ENCODE peak calls at places on chromosomes 13 and 19, in six cellular contexts. W is GM04504, E is left ventricle myocardium superior, G is IMR-90, U is lung microvascular endothelial cell, Q is EL. H is an unnamed sample.

GRCh38 chr19:16542894-16543498 is 759 bp upstream of the CHERP start:
- DNase-seq in Q (peak; percentile 11), E (no peak), U (no peak), W (no peak), G (no peak), H (peak; percentile 12)

GRCh38 chr13:66660013-66660804 is 569.9 kb downstream of the PCDH9 start:
- DNase-seq in U (peak; percentile 79), Q (peak; percentile 63), G (peak; percentile 75), E (no peak), W (no peak), H (peak; percentile 85)

GRCh38 chr13:113020323-113021080 is 51.5 kb downstream of the MCF2L start:
- DNase-seq in Q (no peak), E (no peak), G (no peak), U (no peak), W (no peak), H (no peak)

GRCh38 chr19:12994701-12995595 is at the start of gene NFIX:
- DNase-seq in Q (peak; percentile 61), W (no peak), U (peak; percentile 69), E (peak; percentile 84), G (peak; percentile 39), H (no peak)

GRCh38 chr19:3073159-3073563 is 10.9 kb upstream of the TLE5 start:
- DNase-seq in W (peak; percentile 38), U (peak; percentile 66), E (no peak), Q (peak; percentile 36), G (peak; percentile 68), H (peak; percentile 72)

GRCh38 chr13:21852043-21852442 is 181.2 kb downstream of the FGF9 start:
- DNase-seq in G (peak; percentile 9), Q (no peak), W (no peak), U (no peak), E (no peak), H (no peak)

GRCh38 chr19:39599116-39599515 is 3.2 kb upstream of the LGALS13 start:
- DNase-seq in E (no peak), Q (peak; percentile 21), U (peak; percentile 38), W (peak; percentile 2), G (peak; percentile 27), H (peak; percentile 21)

GRCh38 chr19:54481326-54481930 is 8.3 kb upstream of the CDC42EP5 start:
- DNase-seq in W (no peak), Q (peak; percentile 38), U (peak; percentile 56), G (peak; percentile 33), E (no peak), H (peak; percentile 41)

GRCh38 chr13:44352671-44353070 is 21.0 kb upstream of the SERP2 start:
- DNase-seq in W (no peak), U (no peak), E (no peak), G (no peak), Q (no peak), H (peak; percentile 14)

GRCh38 chr13:95564948-95565347 is 12.4 kb downstream of the CLDN10 start:
- DNase-seq in E (no peak), Q (peak; percentile 48), W (peak; percentile 6), G (peak; percentile 34), U (peak; percentile 68), H (peak; percentile 70)

GRCh38 chr13:80436571-80437169 is 95.7 kb upstream of the SPRY2 start:
- DNase-seq in U (peak; percentile 21), W (no peak), G (no peak), Q (no peak), E (no peak), H (peak; percentile 84)

GRCh38 chr19:11767633-11768133 is 883 bp downstream of the ZNF441 start:
- DNase-seq in W (peak; percentile 22), G (peak; percentile 37), Q (peak; percentile 37), U (peak; percentile 29), E (peak; percentile 44), H (peak; percentile 33)

GRCh38 chr19:3056454-3057016 is 5.8 kb downstream of the TLE5 start:
- DNase-seq in G (no peak), U (no peak), Q (no peak), E (no peak), W (no peak), H (no peak)

GRCh38 chr13:44220948-44221347 is 152.7 kb upstream of the SERP2 start:
- DNase-seq in Q (no peak), W (no peak), E (no peak), U (no peak), G (no peak), H (no peak)

GRCh38 chr19:46297700-46298476 is 1.0 kb downstream of the HIF3A start:
- DNase-seq in G (no peak), W (no peak), Q (no peak), E (peak; percentile 92), U (peak; percentile 78), H (peak; percentile 54)

GRCh38 chr19:15453091-15453498 is 3.3 kb upstream of the WIZ start:
- DNase-seq in G (no peak), W (no peak), U (peak; percentile 39), E (peak; percentile 63), Q (no peak), H (no peak)

GRCh38 chr19:16355293-16356043 is 30.8 kb downstream of the KLF2 start:
- DNase-seq in W (no peak), Q (no peak), E (peak; percentile 67), G (no peak), U (no peak), H (peak; percentile 38)

GRCh38 chr13:48236528-48237353 is 3.7 kb downstream of the ITM2B start:
- DNase-seq in W (no peak), U (peak; percentile 14), G (no peak), E (no peak), Q (no peak), H (peak; percentile 68)

GRCh38 chr19:49422407-49423277 is 599 bp downstream of the PTH2 start:
- DNase-seq in U (peak; percentile 42), W (no peak), Q (peak; percentile 38), E (peak; percentile 71), G (peak; percentile 17), H (peak; percentile 39)

GRCh38 chr13:40681341-40682051 is 15.1 kb upstream of the FOXO1 start:
- DNase-seq in W (no peak), U (peak; percentile 69), E (no peak), Q (no peak), G (no peak), H (no peak)

GRCh38 chr19:40806385-40807146 is 7.6 kb downstream of the EGLN2 start:
- DNase-seq in U (peak; percentile 99), Q (peak; percentile 92), E (peak; percentile 84), W (peak; percentile 86), G (peak; percentile 95), H (peak; percentile 95)

GRCh38 chr13:76708138-76708537 is 178.1 kb downstream of the KCTD12 start:
- DNase-seq in Q (no peak), U (no peak), E (peak; percentile 44), G (no peak), W (no peak), H (no peak)

GRCh38 chr19:10113592-10113963 is 2.1 kb downstream of the P2RY11 start:
- DNase-seq in U (no peak), G (no peak), W (no peak), Q (no peak), E (peak; percentile 43), H (no peak)

GRCh38 chr13:80342541-80343371 is 1.8 kb upstream of the SPRY2 start:
- DNase-seq in E (peak; percentile 95), U (peak; percentile 79), W (no peak), G (peak; percentile 66), Q (peak; percentile 81), H (peak; percentile 68)

GRCh38 chr19:35348909-35349611 is 1.4 kb downstream of the FFAR1 start:
- DNase-seq in E (no peak), W (no peak), U (no peak), G (no peak), Q (no peak), H (no peak)

GRCh38 chr13:107450931-107451330 is 764.4 kb downstream of the LIG4 start:
- DNase-seq in G (peak; percentile 99), Q (peak; percentile 12), W (peak; percentile 94), E (peak; percentile 40), U (peak; percentile 100), H (peak; percentile 79)

GRCh38 chr13:46893221-46893620 is 3.6 kb downstream of the HTR2A start:
- DNase-seq in U (no peak), Q (no peak), G (no peak), W (no peak), E (no peak), H (no peak)

GRCh38 chr13:33519561-33520479 is 234.3 kb upstream of the STARD13 start:
- DNase-seq in W (peak; percentile 76), Q (peak; percentile 89), E (no peak), G (peak; percentile 94), U (no peak), H (peak; percentile 90)

GRCh38 chr19:52592301-52592700 is 22.2 kb downstream of the ZNF701 start:
- DNase-seq in E (no peak), U (no peak), Q (no peak), W (no peak), G (no peak), H (no peak)

GRCh38 chr13:84812078-84812477 is 929.8 kb upstream of the SLITRK1 start:
- DNase-seq in U (no peak), W (no peak), E (no peak), Q (no peak), G (no peak), H (no peak)

GRCh38 chr19:49216076-49216475 is 58.5 kb downstream of the TRPM4 start:
- DNase-seq in E (no peak), U (peak; percentile 20), G (peak; percentile 57), Q (peak; percentile 83), W (peak; percentile 15), H (peak; percentile 41)

GRCh38 chr13:36673838-36674326 is at the start of gene SERTM1:
- DNase-seq in W (no peak), G (no peak), Q (peak; percentile 6), U (peak; percentile 11), E (peak; percentile 72), H (peak; percentile 30)

H was measured in fibroblast of mammary gland.